ENCODE peak calls at places on chromosomes 6 and 20, in nine cellular contexts. O, N, G, K, E, H, C, Q and J are unnamed samples.

GRCh38 chr6:1552296-1552761 is 57.4 kb upstream of the FOXC1 start:
- DNase-seq in G (no peak), N (peak), E (peak), C (peak), O (no peak), K (no peak), H (no peak), Q (no peak), J (no peak)

GRCh38 chr20:34271961-34272360 is 30.7 kb downstream of the ASIP start:
- DNase-seq in E (no peak), K (no peak), N (peak), Q (no peak), C (no peak), H (no peak), O (no peak), G (no peak), J (no peak)

GRCh38 chr20:47925603-47926002 is 140.3 kb upstream of the SULF2 start:
- DNase-seq in N (no peak), G (no peak), H (no peak), K (no peak), Q (no peak), O (no peak), C (no peak), E (no peak), J (no peak)

GRCh38 chr6:152775441-152775840 is 24.8 kb downstream of the VIP start:
- DNase-seq in C (no peak), N (no peak), K (no peak), E (no peak), Q (no peak), G (no peak), O (no peak), H (no peak), J (no peak)

GRCh38 chr6:46967950-46968349 is 46.2 kb upstream of the ADGRF5 start:
- DNase-seq in E (no peak), Q (no peak), K (no peak), O (no peak), H (no peak), C (no peak), N (no peak), G (no peak), J (no peak)

GRCh38 chr6:84639396-84639795 is 125.0 kb downstream of the TBX18 start:
- DNase-seq in Q (no peak), H (no peak), G (no peak), K (no peak), N (no peak), C (no peak), O (no peak), E (no peak), J (no peak)

GRCh38 chr6:41536884-41537347 is 9.3 kb upstream of the FOXP4 start:
- DNase-seq in O (peak), N (peak), H (peak), E (no peak), C (no peak), K (no peak), G (no peak), Q (no peak), J (no peak)

GRCh38 chr20:57380081-57380750 is 11.0 kb upstream of the RBM38 start:
- DNase-seq in N (no peak), H (no peak), K (no peak), O (no peak), G (no peak), C (no peak), E (no peak), Q (no peak), J (no peak)

GRCh38 chr6:157184202-157185015 is 138.9 kb downstream of the TMEM242 start:
- DNase-seq in O (peak), Q (no peak), H (peak), C (peak), N (peak), G (peak), K (peak), E (peak), J (peak)

GRCh38 chr6:7188492-7188891 is 80.7 kb downstream of the RREB1 start:
- DNase-seq in O (no peak), K (no peak), Q (no peak), H (no peak), E (no peak), G (no peak), N (no peak), C (no peak), J (no peak)

GRCh38 chr6:44624226-44624625 is 236.7 kb downstream of the CDC5L start:
- DNase-seq in O (no peak), H (no peak), G (no peak), C (no peak), K (no peak), N (no peak), E (peak), Q (no peak), J (no peak)

GRCh38 chr6:52663935-52664184 is 7.1 kb upstream of the TMEM14A start:
- DNase-seq in H (no peak), C (no peak), O (no peak), N (no peak), Q (no peak), K (no peak), G (no peak), E (no peak), J (no peak)

GRCh38 chr6:161639772-161640171 is 365.9 kb upstream of the AGPAT4 start:
- DNase-seq in O (no peak), G (no peak), C (no peak), K (no peak), E (no peak), Q (no peak), H (no peak), N (no peak), J (no peak)

GRCh38 chr6:26017567-26017966 is 55.0 kb downstream of the TRIM38 start:
- DNase-seq in G (peak), O (peak), N (peak), K (peak), Q (no peak), C (no peak), E (peak), H (peak), J (peak)

GRCh38 chr6:90472716-90473115 is 114.2 kb downstream of the MAP3K7 start:
- DNase-seq in C (no peak), E (no peak), H (no peak), Q (no peak), G (no peak), K (no peak), O (no peak), N (no peak), J (no peak)

GRCh38 chr6:31336872-31337496 is 20.0 kb downstream of the HLA-B start:
- DNase-seq in N (no peak), O (no peak), C (no peak), E (peak), H (no peak), G (no peak), K (no peak), Q (no peak), J (no peak)

GRCh38 chr6:125571207-125571740 is 178.2 kb upstream of the HEY2 start:
- DNase-seq in K (no peak), H (no peak), Q (no peak), O (no peak), E (no peak), N (no peak), G (no peak), C (no peak), J (no peak)

GRCh38 chr6:108945686-108946158 is 97.5 kb downstream of the ARMC2 start:
- DNase-seq in G (peak), Q (no peak), E (peak), N (peak), C (no peak), H (peak), O (peak), K (no peak), J (peak)

GRCh38 chr20:57399587-57400261 is 8.5 kb downstream of the RBM38 start:
- DNase-seq in N (no peak), C (no peak), H (no peak), O (peak), G (no peak), K (no peak), Q (no peak), E (no peak), J (peak)

GRCh38 chr6:41460742-41461336 is 85.3 kb upstream of the FOXP4 start:
- DNase-seq in K (no peak), O (no peak), N (no peak), G (no peak), Q (no peak), C (no peak), H (no peak), E (no peak), J (no peak)

GRCh38 chr6:45586216-45587171 is 208.8 kb upstream of the SUPT3H start:
- DNase-seq in O (no peak), H (no peak), C (no peak), G (no peak), N (no peak), Q (no peak), K (no peak), E (no peak), J (no peak)

GRCh38 chr6:87820343-87820984 is 118.4 kb upstream of the AKIRIN2 start:
- DNase-seq in K (no peak), G (no peak), E (no peak), N (peak), H (no peak), C (no peak), Q (no peak), O (no peak), J (no peak)

GRCh38 chr20:25282034-25282781 is 34.3 kb downstream of the PYGB start:
- DNase-seq in Q (no peak), C (no peak), G (peak), H (peak), O (no peak), E (no peak), N (no peak), K (peak), J (peak)

GRCh38 chr20:5863040-5863811 is 87.1 kb downstream of the TRMT6 start:
- DNase-seq in C (no peak), O (no peak), K (no peak), Q (no peak), G (no peak), N (peak), H (no peak), E (no peak), J (peak)

GRCh38 chr6:128265706-128266105 is 254.7 kb downstream of the PTPRK start:
- DNase-seq in E (no peak), H (no peak), C (no peak), K (no peak), O (no peak), G (no peak), N (no peak), Q (no peak), J (no peak)

GRCh38 chr20:57313951-57314350 is 15.7 kb upstream of the SPO11 start:
- DNase-seq in O (no peak), C (no peak), Q (no peak), G (no peak), E (no peak), N (no peak), H (no peak), K (no peak), J (no peak)

GRCh38 chr20:13681248-13682125 is 42.8 kb upstream of the TASP1 start:
- DNase-seq in K (no peak), C (peak), E (no peak), N (no peak), H (no peak), Q (no peak), G (no peak), O (no peak), J (no peak)

GRCh38 chr6:122696853-122697252 is 82.7 kb upstream of the FABP7 start:
- DNase-seq in O (no peak), C (no peak), G (no peak), Q (no peak), N (no peak), K (no peak), E (no peak), H (no peak), J (no peak)

GRCh38 chr20:45407783-45408645 is at the start of gene DBNDD2:
- DNase-seq in E (no peak), H (no peak), G (no peak), K (peak), N (no peak), O (no peak), Q (no peak), C (no peak), J (no peak)

GRCh38 chr20:40813213-40813510 is 124.1 kb upstream of the MAFB start:
- DNase-seq in C (no peak), Q (no peak), O (no peak), E (no peak), K (no peak), N (no peak), H (no peak), G (no peak), J (no peak)

GRCh38 chr6:10690651-10691445 is 3.6 kb downstream of the C6orf52 start:
- DNase-seq in H (no peak), N (peak), Q (no peak), C (no peak), O (no peak), E (peak), G (no peak), K (no peak), J (no peak)

GRCh38 chr20:36646678-36647077 is 682 bp upstream of the SLA2 start:
- DNase-seq in Q (no peak), N (no peak), G (no peak), C (no peak), H (peak), E (no peak), K (no peak), O (no peak), J (no peak)

GRCh38 chr20:36644032-36644712 is 1.8 kb downstream of the SLA2 start:
- DNase-seq in H (peak), E (no peak), K (no peak), C (no peak), Q (no peak), N (no peak), O (peak), G (no peak), J (no peak)

GRCh38 chr20:36645998-36646397 is at the start of gene SLA2:
- DNase-seq in C (no peak), G (no peak), H (peak), K (no peak), N (no peak), Q (no peak), O (peak), E (no peak), J (no peak)

GRCh38 chr20:36644713-36645109 is 1.3 kb downstream of the SLA2 start:
- DNase-seq in N (no peak), E (no peak), K (no peak), O (no peak), H (no peak), C (no peak), G (no peak), Q (no peak), J (no peak)

GRCh38 chr20:36645353-36645752 is 643 bp downstream of the SLA2 start:
- DNase-seq in G (no peak), K (no peak), O (no peak), Q (no peak), N (no peak), H (no peak), C (no peak), E (no peak), J (no peak)
- H3K27ac ChIP-seq in G (no peak), K (no peak), O (peak), Q (peak), N (no peak), H (peak), C (no peak), E (no peak), J (no peak)

GRCh38 chr6:149990672-149991402 is 27.1 kb downstream of the ULBP1 start:
- DNase-seq in Q (no peak), E (peak), C (peak), K (no peak), N (no peak), G (no peak), O (no peak), H (no peak), J (no peak)
- H3K4me3 ChIP-seq in Q (peak), E (peak), C (peak), K (peak), N (peak), G (peak), O (no peak), H (peak), J (peak)

DNA sequence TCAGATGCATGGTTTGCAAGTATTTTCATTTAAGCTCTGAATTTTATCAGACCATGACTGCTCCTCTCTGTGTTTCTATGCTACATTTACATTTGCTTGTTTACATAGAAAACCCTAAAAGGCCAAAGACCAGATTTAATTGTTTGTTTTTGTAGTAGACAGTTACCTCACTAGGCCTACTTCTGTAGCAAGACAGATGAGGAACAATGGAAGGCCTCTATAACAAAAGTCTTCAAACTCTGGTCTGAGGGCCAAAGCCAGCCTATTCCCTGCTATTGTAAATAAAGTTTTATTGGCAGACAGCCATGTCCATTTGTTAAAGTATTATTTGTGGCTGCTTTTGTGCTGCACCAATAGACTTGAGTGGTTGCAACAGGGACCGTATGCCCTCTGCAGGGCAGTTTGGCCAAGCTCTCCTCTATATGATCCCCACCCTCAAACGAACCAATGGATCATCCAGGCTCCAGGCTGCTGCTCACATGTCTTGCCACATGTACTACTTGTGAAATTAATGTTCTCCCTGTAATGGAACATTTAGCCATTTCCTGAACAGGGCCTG is 182.0 kb downstream of the DOK5 start:
- DNase-seq in H (no peak), K (no peak), G (no peak), N (peak), C (no peak), O (no peak), E (no peak), Q (no peak), J (no peak)
- TF ChIP-seq CTCF in H (no peak), K (no peak), G (no peak), N (no peak), C (no peak), O (no peak), E (no peak), Q (no peak), J (no peak)

GRCh38 chr6:35031611-35032529 is 109.3 kb downstream of the TCP11 start:
- DNase-seq in H (no peak), E (no peak), C (no peak), N (no peak), K (no peak), G (no peak), O (no peak), Q (no peak), J (no peak)

GRCh38 chr6:35026434-35027222 is 114.5 kb downstream of the TCP11 start:
- DNase-seq in H (no peak), K (no peak), C (no peak), Q (no peak), G (no peak), E (no peak), O (peak), N (no peak), J (no peak)

GRCh38 chr6:35025241-35026188 is 115.6 kb downstream of the TCP11 start:
- DNase-seq in N (no peak), C (no peak), Q (no peak), O (no peak), G (no peak), E (peak), H (no peak), K (no peak), J (no peak)

GRCh38 chr6:35027807-35028206 is 113.3 kb downstream of the TCP11 start:
- DNase-seq in N (no peak), H (no peak), G (no peak), C (no peak), K (no peak), O (no peak), E (no peak), Q (no peak), J (no peak)

DNA sequence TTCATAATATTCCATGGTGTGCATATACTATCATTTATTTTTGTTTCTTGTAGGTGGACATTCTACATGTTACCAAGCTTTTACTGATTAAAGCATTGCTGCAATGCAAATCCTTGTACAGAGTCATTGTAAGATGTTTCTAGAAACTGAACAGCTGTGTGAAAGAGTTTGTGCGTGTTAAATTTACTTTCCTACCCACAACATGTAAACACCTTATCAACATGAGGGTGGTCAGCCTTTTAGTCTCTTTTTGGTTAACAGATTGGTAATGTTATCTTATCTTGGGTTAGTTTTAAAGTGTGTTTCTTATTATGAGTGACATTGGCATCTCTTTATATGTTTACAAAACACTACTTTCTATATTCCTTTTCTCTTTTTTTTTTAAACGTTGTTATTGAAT is 112.4 kb downstream of the TCP11 start:
- DNase-seq in Q (no peak), C (no peak), N (no peak), O (no peak), G (no peak), H (no peak), E (no peak), K (no peak), J (no peak)
- H3K27ac ChIP-seq in Q (no peak), C (no peak), N (no peak), O (peak), G (no peak), H (no peak), E (no peak), K (peak), J (no peak)

DNA sequence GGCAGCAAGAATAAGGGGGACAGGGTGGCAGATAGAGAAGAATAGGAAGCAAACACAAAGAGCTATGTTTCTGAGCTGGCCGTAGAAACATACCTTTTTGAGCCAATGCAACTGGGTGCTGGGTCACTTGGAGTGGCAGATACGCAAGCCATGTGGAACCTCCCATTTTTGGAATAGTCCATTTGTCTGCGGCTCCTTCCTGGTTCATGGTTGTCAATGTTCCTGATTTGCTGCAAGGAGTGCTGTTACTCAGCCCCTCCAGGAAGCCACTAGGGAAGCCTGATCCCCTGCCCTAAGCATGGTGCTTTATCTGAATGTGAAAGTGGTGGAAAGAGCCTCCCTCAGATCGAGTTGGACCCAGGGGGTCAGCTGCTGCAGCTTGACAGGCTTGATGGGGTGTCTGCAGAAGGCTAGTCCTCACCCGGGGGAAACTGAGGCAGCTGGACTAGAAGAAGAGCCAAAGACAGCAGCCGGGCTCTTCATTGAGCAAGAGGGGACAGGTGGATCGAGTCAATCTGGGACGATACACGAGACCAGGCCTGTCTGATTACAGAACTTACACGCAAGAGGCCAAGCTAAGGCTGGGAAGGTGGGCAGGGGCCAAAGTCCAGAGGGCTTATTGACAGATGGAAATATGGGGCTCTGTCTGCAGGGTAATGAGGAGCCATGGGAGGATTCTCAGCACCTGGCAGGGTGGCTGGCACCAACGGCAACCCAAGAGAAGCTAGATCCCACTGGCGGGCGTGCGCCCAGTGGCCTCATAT is 57.4 kb upstream of the CTNNBL1 start:
- DNase-seq in K (no peak), O (no peak), H (no peak), G (no peak), Q (no peak), E (no peak), N (no peak), C (no peak), J (no peak)
- H3K4me3 ChIP-seq in K (no peak), O (no peak), H (no peak), G (no peak), Q (no peak), E (no peak), N (no peak), C (no peak), J (no peak)

GRCh38 chr6:131167773-131168172 is 32.5 kb downstream of the AKAP7 start:
- DNase-seq in O (no peak), Q (no peak), C (no peak), G (no peak), H (no peak), E (no peak), N (peak), K (no peak), J (no peak)
- TF ChIP-seq CTCF in O (no peak), Q (no peak), C (no peak), G (no peak), H (no peak), E (peak), N (no peak), K (peak), J (no peak)

GRCh38 chr20:31835554-31835953 is 9.8 kb downstream of the FOXS1 start:
- DNase-seq in O (no peak), E (no peak), Q (no peak), G (no peak), C (no peak), K (no peak), H (no peak), N (no peak), J (no peak)
- H3K27ac ChIP-seq in O (no peak), E (no peak), Q (peak), G (no peak), C (peak), K (peak), H (no peak), N (no peak), J (peak)